ENCODE peak calls at places on chromosome 17, in seven cellular contexts. R, V, I, S, G, P and B are unnamed samples.
A peak's percentile ranks its signal among the peaks of the same experiment; 100 is the strongest.

GRCh38 chr17:39264119-39264518 is 38.4 kb upstream of the STAC2 start:
- DNase-seq in G (peak; percentile 24), V (no peak), S (peak; percentile 88), I (no peak), R (no peak), P (no peak), B (no peak)

GRCh38 chr17:44350733-44351226 is 5.7 kb downstream of the GRN start:
- DNase-seq in I (peak; percentile 76), S (peak; percentile 75), R (peak; percentile 66), G (peak; percentile 43), V (peak; percentile 64), P (no peak), B (peak; percentile 66)

GRCh38 chr17:50027639-50028206 is 28.2 kb upstream of the ITGA3 start:
- DNase-seq in R (no peak), G (peak; percentile 94), I (no peak), V (peak; percentile 97), P (peak; percentile 77), S (peak; percentile 77), B (peak; percentile 98)

GRCh38 chr17:72342582-72343527 is 222.0 kb downstream of the SOX9 start:
- DNase-seq in V (no peak), S (peak; percentile 80), I (no peak), G (peak; percentile 28), R (no peak), P (no peak), B (no peak)

GRCh38 chr17:7233701-7234099 is 617 bp downstream of the DVL2 start:
- DNase-seq in V (no peak), R (no peak), P (no peak), S (no peak), G (no peak), I (no peak), B (no peak)

GRCh38 chr17:29884995-29885394 is 45.0 kb downstream of the SSH2 start:
- DNase-seq in G (no peak), R (no peak), P (no peak), I (no peak), S (no peak), V (no peak), B (no peak)

GRCh38 chr17:48378696-48379095 is 51.3 kb downstream of the SKAP1 start:
- DNase-seq in G (no peak), I (no peak), P (no peak), S (no peak), V (no peak), R (no peak), B (no peak)

GRCh38 chr17:47663997-47664941 is 14.6 kb downstream of the KPNB1 start:
- DNase-seq in S (no peak), P (no peak), G (peak; percentile 64), I (peak; percentile 65), R (peak; percentile 15), V (peak; percentile 41), B (peak; percentile 64)

GRCh38 chr17:78970834-78971763 is 8.6 kb downstream of the LGALS3BP start:
- DNase-seq in I (peak; percentile 81), P (no peak), G (peak; percentile 61), S (peak; percentile 89), V (peak; percentile 65), R (peak; percentile 61), B (peak; percentile 75)

GRCh38 chr17:72657467-72658317 is 434.8 kb downstream of the SLC39A11 start:
- DNase-seq in S (no peak), V (no peak), R (no peak), G (peak; percentile 12), P (no peak), I (no peak), B (peak; percentile 57)

GRCh38 chr17:3911271-3912053 is 4.8 kb downstream of the P2RX1 start:
- DNase-seq in P (no peak), S (no peak), G (no peak), R (peak; percentile 44), I (peak; percentile 76), V (no peak), B (no peak)

GRCh38 chr17:33014751-33015150 is 23.1 kb downstream of the SPACA3 start:
- DNase-seq in P (no peak), S (no peak), G (no peak), I (no peak), V (no peak), R (no peak), B (no peak)

GRCh38 chr17:19409509-19409908 is 1.5 kb upstream of the RNF112 start:
- DNase-seq in P (no peak), I (no peak), G (peak; percentile 58), V (peak; percentile 69), S (no peak), R (no peak), B (peak; percentile 81)

GRCh38 chr17:42291136-42291535 is 2.8 kb downstream of the STAT5A start:
- DNase-seq in G (no peak), P (no peak), R (no peak), I (no peak), V (no peak), S (peak; percentile 25), B (no peak)

GRCh38 chr17:45371414-45372324 is 54.8 kb upstream of the MAP3K14 start:
- DNase-seq in V (peak; percentile 95), R (peak; percentile 50), S (peak; percentile 92), P (peak; percentile 83), I (no peak), G (peak; percentile 98), B (peak; percentile 99)

GRCh38 chr17:82487898-82488297 is 29.4 kb downstream of the NARF start:
- DNase-seq in G (no peak), V (no peak), R (no peak), S (peak; percentile 56), P (no peak), I (no peak), B (no peak)

GRCh38 chr17:76054112-76054476 is 18.2 kb downstream of the SRP68 start:
- DNase-seq in P (no peak), G (no peak), I (no peak), R (no peak), S (no peak), V (peak; percentile 93), B (peak; percentile 30)

GRCh38 chr17:35406568-35406967 is 25.7 kb downstream of the SLFN12 start:
- DNase-seq in I (no peak), P (no peak), V (no peak), S (no peak), R (no peak), G (no peak), B (no peak)

GRCh38 chr17:2611627-2612026 is 18.2 kb downstream of the PAFAH1B1 start:
- DNase-seq in R (no peak), V (no peak), I (no peak), G (no peak), S (no peak), P (no peak), B (no peak)

GRCh38 chr17:35804658-35805192 is 4.6 kb upstream of the TAF15 start:
- DNase-seq in V (peak; percentile 89), R (no peak), S (no peak), P (no peak), G (peak; percentile 94), I (peak; percentile 65), B (peak; percentile 92)

GRCh38 chr17:32253117-32253611 is 12.5 kb upstream of the RHBDL3 start:
- DNase-seq in P (peak; percentile 33), R (peak; percentile 49), S (peak; percentile 81), I (peak; percentile 18), V (peak; percentile 76), G (peak; percentile 68), B (peak; percentile 79)

GRCh38 chr17:48961516-48962233 is 6.7 kb downstream of the GIP start:
- DNase-seq in G (peak; percentile 50), S (no peak), P (peak; percentile 15), I (no peak), R (no peak), V (peak; percentile 33), B (peak; percentile 66)

GRCh38 chr17:4448197-4448980 is 14.6 kb downstream of the SPNS3 start:
- DNase-seq in I (no peak), P (no peak), R (no peak), G (peak; percentile 6), S (no peak), V (no peak), B (peak; percentile 9)

GRCh38 chr17:53039981-53040380 is 782.7 kb upstream of the KIF2B start:
- DNase-seq in V (no peak), R (no peak), P (no peak), I (no peak), S (no peak), G (no peak), B (no peak)

GRCh38 chr17:71117461-71117860 is 948.1 kb downstream of the KCNJ2 start:
- DNase-seq in I (no peak), S (no peak), V (no peak), G (peak; percentile 29), R (no peak), P (no peak), B (no peak)

GRCh38 chr17:80449930-80450576 is 26.4 kb downstream of the NPTX1 start:
- DNase-seq in I (no peak), R (no peak), V (no peak), S (peak; percentile 49), P (no peak), G (no peak), B (peak; percentile 46)

GRCh38 chr17:21031756-21032396 is 10.9 kb downstream of the USP22 start:
- DNase-seq in R (no peak), S (no peak), I (no peak), V (no peak), G (no peak), P (no peak), B (no peak)

GRCh38 chr17:80446645-80447405 is 29.6 kb downstream of the NPTX1 start:
- DNase-seq in V (no peak), R (no peak), G (no peak), P (no peak), S (peak; percentile 40), I (no peak), B (peak; percentile 48)